ENCODE peak calls at places on chromosomes 1 and 21, in ten cellular contexts. W, O, T, D, L, E, A, M, H and N are unnamed samples.

GRCh38 chr1:63983391-63984256 is 209.8 kb downstream of the ROR1 start:
- DNase-seq in H (no peak), L (no peak), O (no peak), M (no peak), D (no peak), W (no peak), A (no peak), T (no peak), E (no peak), N (no peak)

GRCh38 chr1:205677152-205677551 is 3.2 kb downstream of the SLC45A3 start:
- DNase-seq in E (no peak), A (no peak), M (no peak), H (no peak), W (no peak), O (peak; percentile 55), T (no peak), D (no peak), L (no peak), N (no peak)

GRCh38 chr1:229408458-229409037 is 25.3 kb downstream of the ACTA1 start:
- DNase-seq in H (peak; percentile 14), M (peak; percentile 53), E (no peak), A (no peak), O (no peak), D (peak; percentile 83), T (no peak), W (no peak), L (no peak), N (no peak)

GRCh38 chr21:46049890-46050650 is 47.8 kb upstream of the COL6A2 start:
- DNase-seq in A (no peak), L (no peak), T (no peak), W (no peak), E (no peak), H (no peak), D (no peak), M (peak; percentile 51), O (no peak), N (no peak)

GRCh38 chr1:226700861-226701260 is 38.2 kb downstream of the ITPKB start:
- DNase-seq in H (no peak), M (no peak), W (no peak), O (no peak), A (no peak), E (no peak), L (no peak), T (no peak), D (no peak), N (no peak)

GRCh38 chr1:157247005-157247763 is 109.0 kb upstream of the ETV3 start:
- DNase-seq in E (no peak), L (no peak), W (no peak), O (no peak), H (no peak), A (no peak), T (no peak), D (no peak), M (no peak), N (no peak)

GRCh38 chr21:17981060-17981459 is 161.9 kb upstream of the C21orf91 start:
- DNase-seq in O (no peak), A (no peak), L (no peak), D (no peak), E (no peak), W (no peak), M (no peak), T (no peak), H (no peak), N (no peak)

GRCh38 chr1:37945743-37946702 is 830 bp downstream of the INPP5B start:
- DNase-seq in L (no peak), D (peak; percentile 61), W (peak; percentile 92), H (peak; percentile 77), O (peak; percentile 60), A (no peak), M (peak; percentile 67), T (peak; percentile 86), E (no peak), N (peak; percentile 18)

GRCh38 chr1:68291763-68292384 is 59.6 kb upstream of the WLS start:
- DNase-seq in M (peak; percentile 22), O (no peak), W (peak; percentile 24), H (no peak), D (no peak), T (no peak), L (no peak), A (no peak), E (no peak), N (no peak)

GRCh38 chr1:44808063-44808937 is at the start of gene BTBD19:
- DNase-seq in D (peak; percentile 90), T (peak; percentile 88), A (peak; percentile 66), O (peak; percentile 30), E (peak; percentile 65), W (peak; percentile 93), H (peak; percentile 92), L (no peak), M (peak; percentile 92), N (no peak)

GRCh38 chr21:29017639-29018237 is 1.4 kb downstream of the RWDD2B start:
- DNase-seq in A (no peak), D (no peak), L (no peak), O (peak; percentile 45), W (no peak), T (peak; percentile 82), M (no peak), H (no peak), E (no peak), N (no peak)

GRCh38 chr1:38125016-38125415 is 78.4 kb upstream of the POU3F1 start:
- DNase-seq in A (no peak), M (peak; percentile 42), W (no peak), O (no peak), D (no peak), T (no peak), H (no peak), L (no peak), E (no peak), N (no peak)

GRCh38 chr21:45455321-45456013 is 50.5 kb downstream of the COL18A1 start:
- DNase-seq in M (peak; percentile 83), H (peak; percentile 26), E (no peak), D (no peak), A (no peak), L (no peak), O (no peak), T (no peak), W (peak; percentile 86), N (no peak)

GRCh38 chr1:221858758-221859157 is 116.9 kb upstream of the DUSP10 start:
- DNase-seq in L (no peak), D (no peak), A (no peak), W (peak; percentile 74), T (no peak), E (no peak), M (no peak), H (peak; percentile 92), O (no peak), N (no peak)

GRCh38 chr1:228236744-228237143 is 28.9 kb downstream of the OBSCN start:
- DNase-seq in W (peak; percentile 58), E (no peak), A (peak; percentile 43), M (peak; percentile 86), O (no peak), L (no peak), T (peak; percentile 62), D (no peak), H (peak; percentile 23), N (no peak)

GRCh38 chr1:3657578-3658230 is 5.4 kb downstream of the TP73 start:
- DNase-seq in T (no peak), D (no peak), M (peak; percentile 63), L (no peak), O (no peak), E (no peak), W (no peak), A (no peak), H (no peak), N (no peak)

GRCh38 chr1:18633428-18634155 is 2.9 kb downstream of the PAX7 start:
- DNase-seq in D (no peak), O (no peak), E (no peak), M (peak; percentile 41), T (no peak), A (no peak), L (no peak), H (no peak), W (no peak), N (no peak)

GRCh38 chr1:77179632-77180031 is 39.6 kb downstream of the PIGK start:
- DNase-seq in E (no peak), D (no peak), O (no peak), H (no peak), T (no peak), L (no peak), W (no peak), A (no peak), M (no peak), N (no peak)

GRCh38 chr1:163056832-163057231 is 12.3 kb upstream of the RGS4 start:
- DNase-seq in L (no peak), D (no peak), W (peak; percentile 25), E (no peak), T (no peak), H (peak; percentile 72), M (no peak), A (no peak), O (no peak), N (no peak)

GRCh38 chr1:153928776-153929432 is 6.1 kb upstream of the GATAD2B start:
- DNase-seq in O (no peak), A (no peak), T (peak; percentile 91), H (peak; percentile 54), L (no peak), E (no peak), M (peak; percentile 22), W (no peak), D (no peak), N (peak; percentile 17)

GRCh38 chr1:232182206-232182605 is 447.7 kb downstream of the SIPA1L2 start:
- DNase-seq in W (no peak), O (no peak), E (no peak), H (no peak), L (no peak), M (no peak), A (no peak), T (no peak), D (no peak), N (no peak)